ENCODE peak calls at places on chromosomes 13 and 19, in ten cellular contexts. E is lower leg skin, H is A549, L is uterus, J is tibial nerve, K is transverse colon, S is heart left ventricle, B is ovary, Q is body of pancreas, A is IMR-90. O is an unnamed sample.

GRCh38 chr19:46975918-46976782 is 43.5 kb upstream of the NPAS1 start:
- DNase-seq in E (peak), H (no peak), L (peak), J (peak), K (peak), S (peak), B (peak), Q (peak), A (peak), O (peak)

GRCh38 chr13:46951516-46951915 is 54.7 kb upstream of the HTR2A start:
- DNase-seq in E (no peak), H (no peak), L (no peak), J (no peak), K (no peak), S (no peak), B (no peak), Q (no peak), A (no peak), O (no peak)

GRCh38 chr19:46821512-46822359 is 28.9 kb downstream of the AP2S1 start:
- DNase-seq in E (no peak), H (no peak), L (no peak), J (no peak), K (peak), S (no peak), B (no peak), Q (no peak), A (no peak), O (no peak)

GRCh38 chr13:23020246-23020843 is 160.4 kb upstream of the SGCG start:
- DNase-seq in E (peak), H (peak), L (peak), J (peak), K (peak), S (no peak), B (peak), Q (peak), A (peak), O (peak)

GRCh38 chr19:30077851-30078355 is 135.9 kb downstream of the URI1 start:
- DNase-seq in E (no peak), H (no peak), L (no peak), J (no peak), K (peak), S (no peak), B (no peak), Q (no peak), A (no peak), O (no peak)

GRCh38 chr19:38849746-38850230 is at the start of gene HNRNPL:
- DNase-seq in E (no peak), H (no peak), L (peak), J (no peak), K (peak), S (peak), B (no peak), Q (no peak), A (no peak), O (no peak)

GRCh38 chr13:99442273-99442895 is 58.9 kb upstream of the TM9SF2 start:
- DNase-seq in E (peak), H (peak), L (no peak), J (no peak), K (peak), S (no peak), B (peak), Q (peak), A (peak), O (peak)

GRCh38 chr13:34515201-34515600 is 426.9 kb upstream of the NBEA start:
- DNase-seq in E (no peak), H (no peak), L (no peak), J (no peak), K (no peak), S (no peak), B (no peak), Q (no peak), A (no peak), O (no peak)

GRCh38 chr19:53785196-53785889 is 38.8 kb downstream of the NLRP12 start:
- DNase-seq in E (no peak), H (no peak), L (no peak), J (no peak), K (no peak), S (no peak), B (no peak), Q (no peak), A (no peak), O (no peak)

GRCh38 chr13:105996391-105997028 is 539.0 kb downstream of the EFNB2 start:
- DNase-seq in E (no peak), H (no peak), L (no peak), J (no peak), K (no peak), S (no peak), B (no peak), Q (no peak), A (no peak), O (no peak)

GRCh38 chr19:58095328-58095727 is 2.7 kb downstream of the ZSCAN18 start:
- DNase-seq in E (no peak), H (no peak), L (no peak), J (no peak), K (no peak), S (no peak), B (no peak), Q (no peak), A (no peak), O (no peak)

GRCh38 chr13:30679483-30680330 is 55.6 kb upstream of the ALOX5AP start:
- DNase-seq in E (no peak), H (peak), L (no peak), J (no peak), K (no peak), S (no peak), B (no peak), Q (no peak), A (peak), O (no peak)

GRCh38 chr13:109974354-109974753 is 188.0 kb upstream of the IRS2 start:
- DNase-seq in E (no peak), H (no peak), L (no peak), J (no peak), K (no peak), S (no peak), B (no peak), Q (no peak), A (peak), O (no peak)

GRCh38 chr19:13420780-13421179 is 85.5 kb downstream of the CACNA1A start:
- DNase-seq in E (no peak), H (no peak), L (no peak), J (no peak), K (no peak), S (no peak), B (no peak), Q (no peak), A (no peak), O (no peak)

GRCh38 chr19:37951816-37952210 is 44.8 kb downstream of the SIPA1L3 start:
- DNase-seq in E (no peak), H (no peak), L (no peak), J (no peak), K (no peak), S (no peak), B (no peak), Q (no peak), A (no peak), O (no peak)

GRCh38 chr19:46704379-46705076 is 12.4 kb downstream of the PRKD2 start:
- DNase-seq in E (peak), H (peak), L (peak), J (peak), K (peak), S (peak), B (peak), Q (peak), A (no peak), O (peak)

GRCh38 chr13:32432856-32433255 is 4.9 kb upstream of the N4BP2L1 start:
- DNase-seq in E (peak), H (no peak), L (no peak), J (no peak), K (no peak), S (no peak), B (no peak), Q (no peak), A (no peak), O (no peak)

GRCh38 chr19:8373867-8374813 is 10.2 kb downstream of the ANGPTL4 start:
- DNase-seq in E (peak), H (no peak), L (no peak), J (peak), K (peak), S (no peak), B (peak), Q (peak), A (no peak), O (no peak)

GRCh38 chr19:19064811-19065745 is 1.3 kb downstream of the SLC25A42 start:
- DNase-seq in E (no peak), H (no peak), L (no peak), J (no peak), K (peak), S (peak), B (no peak), Q (peak), A (no peak), O (no peak)

GRCh38 chr19:21912654-21913053 is 76.7 kb upstream of the ZNF43 start:
- DNase-seq in E (no peak), H (no peak), L (no peak), J (no peak), K (no peak), S (no peak), B (no peak), Q (no peak), A (no peak), O (no peak)

GRCh38 chr19:30082611-30083010 is 140.6 kb downstream of the URI1 start:
- DNase-seq in E (no peak), H (no peak), L (no peak), J (no peak), K (no peak), S (no peak), B (no peak), Q (no peak), A (no peak), O (no peak)

GRCh38 chr13:52103386-52103785 is 25.5 kb downstream of the NEK5 start:
- DNase-seq in E (no peak), H (no peak), L (no peak), J (no peak), K (no peak), S (no peak), B (no peak), Q (no peak), A (no peak), O (no peak)

GRCh38 chr13:107023335-107023734 is 455.4 kb upstream of the ARGLU1 start:
- DNase-seq in E (no peak), H (no peak), L (no peak), J (no peak), K (no peak), S (no peak), B (no peak), Q (no peak), A (no peak), O (no peak)

GRCh38 chr19:31960474-31960873 is 384.9 kb upstream of the ZNF507 start:
- DNase-seq in E (no peak), H (no peak), L (no peak), J (no peak), K (no peak), S (no peak), B (no peak), Q (no peak), A (no peak), O (no peak)

GRCh38 chr19:17755533-17755885 is 4.2 kb downstream of the FCHO1 start:
- DNase-seq in E (no peak), H (peak), L (no peak), J (no peak), K (no peak), S (no peak), B (no peak), Q (no peak), A (no peak), O (no peak)

GRCh38 chr19:44777715-44778347 is at the start of gene CBLC:
- DNase-seq in E (peak), H (no peak), L (no peak), J (no peak), K (peak), S (no peak), B (no peak), Q (peak), A (no peak), O (no peak)

GRCh38 chr13:94322925-94323324 is 156.6 kb downstream of the DCT start:
- DNase-seq in E (no peak), H (no peak), L (no peak), J (no peak), K (no peak), S (no peak), B (no peak), Q (no peak), A (no peak), O (no peak)

GRCh38 chr13:48448285-48448962 is 35.5 kb upstream of the LPAR6 start:
- DNase-seq in E (no peak), H (no peak), L (no peak), J (no peak), K (no peak), S (no peak), B (no peak), Q (no peak), A (no peak), O (no peak)

GRCh38 chr19:52094526-52094925 is 1.0 kb downstream of the ZNF841 start:
- DNase-seq in E (no peak), H (no peak), L (no peak), J (no peak), K (no peak), S (no peak), B (no peak), Q (no peak), A (no peak), O (no peak)

GRCh38 chr19:35267818-35268545 is 780 bp upstream of the USF2 start:
- DNase-seq in E (peak), H (peak), L (peak), J (peak), K (peak), S (peak), B (peak), Q (peak), A (peak), O (peak)

GRCh38 chr13:24071423-24072075 is 89.0 kb upstream of the SPATA13 start:
- DNase-seq in E (no peak), H (no peak), L (no peak), J (no peak), K (no peak), S (no peak), B (no peak), Q (no peak), A (peak), O (no peak)

GRCh38 chr13:50760751-50761150 is 82.7 kb downstream of the DLEU7 start:
- DNase-seq in E (no peak), H (no peak), L (no peak), J (no peak), K (no peak), S (no peak), B (no peak), Q (no peak), A (no peak), O (no peak)

GRCh38 chr19:29247912-29248311 is 35.0 kb upstream of the UQCRFS1 start:
- DNase-seq in E (no peak), H (no peak), L (no peak), J (no peak), K (no peak), S (peak), B (no peak), Q (no peak), A (no peak), O (no peak)

GRCh38 chr19:4369888-4370260 is 26.5 kb downstream of the MPND start:
- DNase-seq in E (no peak), H (no peak), L (no peak), J (no peak), K (peak), S (no peak), B (no peak), Q (no peak), A (peak), O (peak)

GRCh38 chr13:113053376-113053775 is 52.2 kb upstream of the F7 start:
- DNase-seq in E (no peak), H (no peak), L (no peak), J (no peak), K (no peak), S (no peak), B (no peak), Q (no peak), A (no peak), O (no peak)
- TF ChIP-seq POLR2A in E (no peak), H (no peak), L (no peak), J (no peak), K (no peak), S (no peak), B (no peak), Q (no peak), A (no peak), O (no peak)

DNA sequence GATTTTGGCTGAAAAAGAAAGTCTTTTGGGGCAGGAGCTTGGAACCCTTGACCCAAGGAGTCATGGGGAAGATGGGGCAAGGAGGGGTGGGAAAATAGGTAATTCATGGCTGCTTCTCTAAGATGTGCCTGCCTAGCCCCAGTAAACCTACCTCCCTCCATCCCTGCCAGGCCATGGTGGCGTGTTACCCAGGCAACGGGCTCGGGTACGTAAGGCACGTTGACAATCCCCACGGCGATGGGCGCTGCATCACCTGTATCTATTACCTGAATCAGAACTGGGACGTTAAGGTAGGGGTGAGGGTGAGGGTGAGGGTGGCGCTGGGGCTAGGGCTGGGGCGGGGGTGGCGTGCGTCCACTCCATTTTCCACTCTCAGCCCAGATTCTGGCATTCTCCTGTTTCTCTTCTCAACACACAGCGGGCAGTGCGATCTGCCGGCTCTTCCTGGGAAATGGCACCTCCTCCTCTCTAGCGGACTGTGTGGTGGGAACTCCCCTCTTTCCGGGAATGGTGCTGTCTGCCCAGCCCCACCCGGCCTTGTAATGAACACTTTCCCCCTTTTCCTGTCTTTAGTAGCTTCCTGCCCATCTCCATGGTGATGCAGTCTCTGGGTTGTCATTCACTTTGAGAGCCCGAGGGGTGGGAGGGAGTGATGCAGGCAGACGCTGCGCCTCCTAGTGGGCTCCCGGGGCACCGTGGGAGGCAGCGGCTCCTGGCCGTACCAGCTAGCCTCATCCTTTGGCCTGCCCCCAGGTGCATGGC is 7.6 kb downstream of the EGLN2 start:
- DNase-seq in E (peak), H (peak), L (peak), J (peak), K (peak), S (peak), B (peak), Q (peak), A (peak), O (peak)
- TF ChIP-seq POLR2A in E (no peak), H (no peak), L (peak), J (peak), K (no peak), S (no peak), B (peak), Q (no peak), A (no peak), O (no peak)

GRCh38 chr13:72970301-72970880 is 88.4 kb upstream of the KLF5 start:
- DNase-seq in E (no peak), H (no peak), L (no peak), J (no peak), K (no peak), S (no peak), B (no peak), Q (no peak), A (no peak), O (no peak)
- TF ChIP-seq POLR2A in E (no peak), H (no peak), L (no peak), J (no peak), K (no peak), S (no peak), B (no peak), Q (no peak), A (no peak), O (no peak)

DNA sequence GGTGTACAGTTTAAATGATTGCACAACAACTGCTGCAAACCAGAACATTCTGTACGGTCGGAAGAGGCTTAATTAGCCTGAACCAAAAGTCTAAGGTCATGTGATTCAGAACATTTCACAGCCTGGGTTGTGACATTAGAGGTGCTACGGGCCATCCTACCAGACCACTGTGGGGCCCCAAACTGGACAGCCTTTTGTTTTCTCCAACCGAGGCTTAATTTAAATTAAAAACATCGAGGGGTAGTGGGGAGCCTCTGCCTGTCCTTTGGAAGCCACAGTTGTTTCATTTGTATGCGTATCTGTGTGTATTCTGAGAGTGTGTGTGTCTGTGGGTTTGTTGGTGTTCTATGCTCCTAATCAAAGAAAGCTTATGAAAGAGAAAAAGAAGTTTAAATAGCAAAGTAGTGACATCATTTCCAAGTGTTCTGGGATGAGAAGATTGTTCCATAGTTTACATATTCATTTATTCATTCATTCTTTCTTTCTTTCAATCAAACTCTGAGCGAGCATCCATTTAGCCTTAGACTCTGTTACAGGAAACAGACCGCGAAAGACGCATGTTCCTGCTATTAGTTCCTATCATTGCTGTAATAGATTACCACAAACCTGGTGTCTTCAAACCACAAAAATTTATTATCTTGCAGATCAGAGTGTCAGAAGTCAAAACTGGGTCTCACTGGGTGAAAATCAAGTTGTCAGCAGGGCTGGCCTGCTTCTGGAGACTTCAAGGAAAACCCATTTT is 444.8 kb downstream of the FOXO1 start:
- DNase-seq in E (no peak), H (no peak), L (peak), J (no peak), K (peak), S (no peak), B (peak), Q (peak), A (no peak), O (no peak)
- TF ChIP-seq POLR2A in E (no peak), H (no peak), L (no peak), J (peak), K (no peak), S (no peak), B (no peak), Q (no peak), A (no peak), O (no peak)

GRCh38 chr19:15294591-15294990 is 37.7 kb downstream of the BRD4 start:
- DNase-seq in E (peak), H (no peak), L (no peak), J (no peak), K (no peak), S (peak), B (peak), Q (no peak), A (no peak), O (peak)
- TF ChIP-seq POLR2A in E (no peak), H (no peak), L (no peak), J (no peak), K (no peak), S (no peak), B (no peak), Q (no peak), A (no peak), O (no peak)

O was measured in erythroblast.